ENCODE peak calls at places on chromosomes 5 and 9, in four cellular contexts. E is psoas muscle; L is GM23248; O is CD4-positive, CD25-positive, alpha-beta regulatory T cell. P is an unnamed sample. For H3K4me1, the result is how much of the 10 kb centered on the place peaks cover.

GRCh38 chr9:88852794-88853193 is 138.5 kb upstream of the S1PR3 start:
- DNase-seq in O (no peak), E (no peak), L (peak), P (peak)

GRCh38 chr5:140822281-140822629 is 842 bp downstream of the PCDHA5 start:
- DNase-seq in O (no peak), L (no peak), E (no peak), P (no peak)

GRCh38 chr5:43041669-43042175 is 1.6 kb upstream of the ANXA2R start:
- DNase-seq in L (peak), E (peak), O (no peak), P (peak)

GRCh38 chr5:160286947-160287346 is 25.4 kb downstream of the CCNJL start:
- DNase-seq in L (no peak), E (no peak), O (no peak), P (no peak)

GRCh38 chr9:20788526-20789421 is 104.7 kb downstream of the FOCAD start:
- DNase-seq in L (no peak), O (no peak), E (no peak), P (no peak)

GRCh38 chr9:134126373-134126772 is 9.5 kb upstream of the WDR5 start:
- DNase-seq in O (no peak), L (no peak), E (no peak), P (no peak)

GRCh38 chr5:128825826-128826225 is 139.5 kb upstream of the SLC27A6 start:
- DNase-seq in L (peak), E (no peak), O (no peak), P (no peak)

GRCh38 chr5:123717139-123717538 is 205.2 kb downstream of the CSNK1G3 start:
- DNase-seq in L (peak), O (no peak), E (no peak), P (peak)

GRCh38 chr9:12640021-12640587 is 53.1 kb upstream of the TYRP1 start:
- DNase-seq in O (no peak), L (peak), E (no peak), P (peak)

GRCh38 chr5:1516615-1517601 is 6.9 kb downstream of the LPCAT1 start:
- DNase-seq in L (peak), O (no peak), E (peak), P (no peak)

GRCh38 chr5:113654828-113655227 is 141.3 kb downstream of the YTHDC2 start:
- DNase-seq in L (no peak), O (no peak), E (no peak), P (no peak)

GRCh38 chr9:14780251-14780650 is 57.7 kb upstream of the CER1 start:
- DNase-seq in L (no peak), E (peak), O (no peak), P (no peak)

GRCh38 chr5:112616812-112617547 is 120.7 kb upstream of the APC start:
- DNase-seq in E (no peak), O (no peak), L (peak), P (no peak)

GRCh38 chr5:112612663-112613062 is 125.0 kb upstream of the APC start:
- DNase-seq in E (no peak), O (no peak), L (no peak), P (no peak)

GRCh38 chr5:112614986-112615385 is 122.7 kb upstream of the APC start:
- DNase-seq in L (peak), E (no peak), O (no peak), P (peak)

DNA sequence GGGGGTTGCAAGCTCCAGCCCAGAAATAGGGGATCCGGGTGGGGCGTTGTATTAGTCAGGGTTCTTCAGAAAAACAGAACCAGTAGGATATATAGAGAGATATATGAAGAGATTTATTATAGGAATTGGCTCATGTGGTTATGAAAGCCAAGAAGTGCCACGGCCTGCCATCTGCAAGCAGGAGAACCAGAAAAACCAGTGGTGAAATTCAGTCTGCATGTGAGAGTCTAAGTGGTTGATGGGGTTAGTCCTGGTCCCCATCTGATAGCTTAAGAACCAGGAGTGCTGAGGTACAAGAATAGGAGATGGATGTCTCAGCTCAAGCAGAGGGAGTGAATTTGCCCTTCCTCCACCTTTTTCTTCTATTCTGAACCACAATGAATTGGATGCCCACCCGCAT is 123.4 kb upstream of the APC start:
- DNase-seq in O (no peak), E (no peak), L (no peak), P (no peak)
- H3K4me1 ChIP-seq in O (under half), E (under half), L (under half), P (under half)

GRCh38 chr5:79831910-79832309 is 142.3 kb downstream of the CMYA5 start:
- DNase-seq in O (no peak), E (peak), L (peak), P (no peak)

GRCh38 chr5:79832911-79833310 is 143.3 kb downstream of the CMYA5 start:
- DNase-seq in E (no peak), O (no peak), L (no peak), P (no peak)

GRCh38 chr5:79837707-79838620 is 148.3 kb downstream of the CMYA5 start:
- DNase-seq in O (no peak), E (peak), L (no peak), P (no peak)

GRCh38 chr5:79834420-79835219 is 145.0 kb downstream of the CMYA5 start:
- DNase-seq in O (no peak), E (peak), L (no peak), P (no peak)

GRCh38 chr5:79835220-79835714 is 145.6 kb downstream of the CMYA5 start:
- DNase-seq in L (no peak), E (no peak), O (no peak), P (no peak)
- H3K27ac ChIP-seq in L (no peak), E (peak), O (no peak), P (no peak)

GRCh38 chr5:68220260-68220659 is 4.7 kb downstream of the PIK3R1 start:
- DNase-seq in L (no peak), E (no peak), O (no peak), P (no peak)
- H3K4me1 ChIP-seq in L (under half), E (under half), O (half or more), P (under half)

DNA sequence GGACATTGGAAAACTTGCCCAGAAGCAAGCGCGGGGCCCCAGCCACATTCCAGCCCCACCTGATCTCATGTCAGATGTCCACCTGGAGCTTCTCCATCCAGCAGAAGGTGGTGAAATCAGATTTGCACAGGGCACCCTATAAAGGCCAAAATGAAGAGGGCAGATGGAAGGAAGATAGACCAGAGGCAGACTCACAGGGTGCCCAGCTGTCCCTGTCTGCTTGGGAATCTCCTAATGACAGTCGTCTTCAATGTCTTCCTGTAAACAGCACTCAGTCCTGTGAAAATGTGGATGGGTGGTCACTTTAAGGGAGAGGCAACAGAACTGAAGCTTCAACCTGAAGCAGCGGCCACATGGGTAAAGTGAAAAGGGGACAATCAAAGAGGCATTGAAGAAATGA is 607.5 kb downstream of the IRX1 start:
- DNase-seq in O (no peak), L (no peak), E (no peak), P (no peak)
- H3K27ac ChIP-seq in O (no peak), L (no peak), E (no peak), P (no peak)

GRCh38 chr9:38255599-38255998 is 136.9 kb upstream of the ALDH1B1 start:
- DNase-seq in O (no peak), L (no peak), E (no peak), P (no peak)
- H3K4me1 ChIP-seq in O (under half), L (under half), E (under half), P (under half)

P was measured in foreskin keratinocyte.